ENCODE peak calls at places on chromosomes 1 and 21, in ten cellular contexts. One of them, this sample, is unnamed.
A peak's percentile ranks its signal among the peaks of the same experiment; 100 is the strongest.

GRCh38 chr1:24704411-24705259 is 40.6 kb upstream of the CLIC4 start:
- DNase-seq in Peyer's patch: no peak
- DNase-seq in heart left ventricle: peak; percentile 40
- DNase-seq in IMR-90: peak; percentile 93
- DNase-seq in esophagus squamous epithelium: no peak
- DNase-seq in right lobe of liver: no peak
- DNase-seq in sigmoid colon: no peak
- DNase-seq in endothelial cell of umbilical vein: peak; percentile 58
- DNase-seq in A549: peak; percentile 31
- DNase-seq in prostate gland: no peak
- DNase-seq in this sample: no peak

GRCh38 chr1:170530972-170531757 is 801 bp upstream of the GORAB start:
- DNase-seq in Peyer's patch: no peak
- DNase-seq in heart left ventricle: peak; percentile 12
- DNase-seq in endothelial cell of umbilical vein: peak; percentile 9
- DNase-seq in prostate gland: no peak
- DNase-seq in sigmoid colon: no peak
- DNase-seq in esophagus squamous epithelium: no peak
- DNase-seq in IMR-90: no peak
- DNase-seq in right lobe of liver: no peak
- DNase-seq in A549: no peak
- DNase-seq in this sample: peak; percentile 1

GRCh38 chr1:178086294-178087255 is 7.3 kb upstream of the RASAL2 start:
- DNase-seq in Peyer's patch: no peak
- DNase-seq in IMR-90: peak; percentile 75
- DNase-seq in endothelial cell of umbilical vein: no peak
- DNase-seq in A549: no peak
- DNase-seq in esophagus squamous epithelium: no peak
- DNase-seq in heart left ventricle: no peak
- DNase-seq in prostate gland: no peak
- DNase-seq in right lobe of liver: no peak
- DNase-seq in sigmoid colon: no peak
- DNase-seq in this sample: peak; percentile 55

GRCh38 chr1:176893625-176894352 is 270.7 kb downstream of the ASTN1 start:
- DNase-seq in IMR-90: no peak
- DNase-seq in heart left ventricle: no peak
- DNase-seq in A549: no peak
- DNase-seq in esophagus squamous epithelium: no peak
- DNase-seq in endothelial cell of umbilical vein: no peak
- DNase-seq in right lobe of liver: no peak
- DNase-seq in Peyer's patch: no peak
- DNase-seq in sigmoid colon: no peak
- DNase-seq in prostate gland: no peak
- DNase-seq in this sample: no peak

GRCh38 chr1:222140206-222140605 is 398.3 kb upstream of the DUSP10 start:
- DNase-seq in sigmoid colon: no peak
- DNase-seq in esophagus squamous epithelium: no peak
- DNase-seq in heart left ventricle: no peak
- DNase-seq in IMR-90: no peak
- DNase-seq in endothelial cell of umbilical vein: no peak
- DNase-seq in right lobe of liver: no peak
- DNase-seq in A549: no peak
- DNase-seq in prostate gland: no peak
- DNase-seq in Peyer's patch: no peak
- DNase-seq in this sample: no peak

GRCh38 chr1:44647896-44648295 is 26.4 kb downstream of the TMEM53 start:
- DNase-seq in sigmoid colon: no peak
- DNase-seq in heart left ventricle: no peak
- DNase-seq in endothelial cell of umbilical vein: no peak
- DNase-seq in right lobe of liver: no peak
- DNase-seq in Peyer's patch: no peak
- DNase-seq in prostate gland: no peak
- DNase-seq in A549: no peak
- DNase-seq in esophagus squamous epithelium: no peak
- DNase-seq in IMR-90: no peak
- DNase-seq in this sample: no peak

GRCh38 chr1:93635614-93636543 is 45.8 kb downstream of the BCAR3 start:
- DNase-seq in A549: no peak
- DNase-seq in IMR-90: no peak
- DNase-seq in prostate gland: no peak
- DNase-seq in right lobe of liver: no peak
- DNase-seq in endothelial cell of umbilical vein: peak; percentile 73
- DNase-seq in esophagus squamous epithelium: no peak
- DNase-seq in sigmoid colon: no peak
- DNase-seq in heart left ventricle: no peak
- DNase-seq in Peyer's patch: no peak
- DNase-seq in this sample: no peak

GRCh38 chr21:34129039-34129891 is 55.9 kb downstream of the MRPS6 start:
- DNase-seq in esophagus squamous epithelium: no peak
- DNase-seq in heart left ventricle: peak; percentile 75
- DNase-seq in Peyer's patch: peak; percentile 58
- DNase-seq in sigmoid colon: peak; percentile 85
- DNase-seq in endothelial cell of umbilical vein: peak; percentile 79
- DNase-seq in right lobe of liver: no peak
- DNase-seq in IMR-90: peak; percentile 92
- DNase-seq in prostate gland: peak; percentile 69
- DNase-seq in A549: no peak
- DNase-seq in this sample: no peak

GRCh38 chr1:242002528-242002927 is 3.6 kb upstream of the MAP1LC3C start:
- DNase-seq in prostate gland: no peak
- DNase-seq in right lobe of liver: no peak
- DNase-seq in sigmoid colon: no peak
- DNase-seq in A549: no peak
- DNase-seq in endothelial cell of umbilical vein: no peak
- DNase-seq in IMR-90: no peak
- DNase-seq in Peyer's patch: no peak
- DNase-seq in heart left ventricle: no peak
- DNase-seq in esophagus squamous epithelium: no peak
- DNase-seq in this sample: no peak

GRCh38 chr1:196910208-196910607 is 22.4 kb downstream of the CFHR4 start:
- DNase-seq in right lobe of liver: no peak
- DNase-seq in heart left ventricle: no peak
- DNase-seq in sigmoid colon: no peak
- DNase-seq in esophagus squamous epithelium: no peak
- DNase-seq in A549: no peak
- DNase-seq in Peyer's patch: no peak
- DNase-seq in endothelial cell of umbilical vein: no peak
- DNase-seq in IMR-90: peak; percentile 7
- DNase-seq in prostate gland: no peak
- DNase-seq in this sample: no peak

GRCh38 chr1:155976913-155977606 is 1.3 kb downstream of the ARHGEF2 start:
- DNase-seq in right lobe of liver: no peak
- DNase-seq in heart left ventricle: no peak
- DNase-seq in A549: no peak
- DNase-seq in Peyer's patch: no peak
- DNase-seq in esophagus squamous epithelium: no peak
- DNase-seq in sigmoid colon: no peak
- DNase-seq in endothelial cell of umbilical vein: no peak
- DNase-seq in IMR-90: no peak
- DNase-seq in prostate gland: no peak
- DNase-seq in this sample: peak; percentile 54

GRCh38 chr1:229689273-229689672 is 63.2 kb downstream of the URB2 start:
- DNase-seq in heart left ventricle: no peak
- DNase-seq in IMR-90: no peak
- DNase-seq in esophagus squamous epithelium: no peak
- DNase-seq in endothelial cell of umbilical vein: no peak
- DNase-seq in prostate gland: no peak
- DNase-seq in Peyer's patch: peak; percentile 52
- DNase-seq in sigmoid colon: no peak
- DNase-seq in right lobe of liver: no peak
- DNase-seq in A549: no peak
- DNase-seq in this sample: no peak

GRCh38 chr21:45162115-45162514 is 87.7 kb downstream of the ADARB1 start:
- DNase-seq in esophagus squamous epithelium: no peak
- DNase-seq in right lobe of liver: no peak
- DNase-seq in Peyer's patch: no peak
- DNase-seq in heart left ventricle: no peak
- DNase-seq in A549: no peak
- DNase-seq in sigmoid colon: peak; percentile 41
- DNase-seq in endothelial cell of umbilical vein: no peak
- DNase-seq in prostate gland: no peak
- DNase-seq in IMR-90: no peak
- DNase-seq in this sample: no peak

GRCh38 chr1:201828820-201829774 is at the start of gene IPO9:
- DNase-seq in prostate gland: peak; percentile 88
- DNase-seq in Peyer's patch: peak; percentile 98
- DNase-seq in esophagus squamous epithelium: peak; percentile 65
- DNase-seq in sigmoid colon: peak; percentile 96
- DNase-seq in A549: peak; percentile 96
- DNase-seq in endothelial cell of umbilical vein: peak; percentile 94
- DNase-seq in heart left ventricle: peak; percentile 94
- DNase-seq in IMR-90: peak; percentile 91
- DNase-seq in right lobe of liver: peak; percentile 93
- DNase-seq in this sample: peak; percentile 92

GRCh38 chr1:77562596-77563154 is 119.8 kb downstream of the ZZZ3 start:
- DNase-seq in sigmoid colon: no peak
- DNase-seq in esophagus squamous epithelium: no peak
- DNase-seq in endothelial cell of umbilical vein: peak; percentile 34
- DNase-seq in Peyer's patch: no peak
- DNase-seq in heart left ventricle: no peak
- DNase-seq in A549: no peak
- DNase-seq in prostate gland: no peak
- DNase-seq in IMR-90: no peak
- DNase-seq in right lobe of liver: no peak
- DNase-seq in this sample: no peak

DNA sequence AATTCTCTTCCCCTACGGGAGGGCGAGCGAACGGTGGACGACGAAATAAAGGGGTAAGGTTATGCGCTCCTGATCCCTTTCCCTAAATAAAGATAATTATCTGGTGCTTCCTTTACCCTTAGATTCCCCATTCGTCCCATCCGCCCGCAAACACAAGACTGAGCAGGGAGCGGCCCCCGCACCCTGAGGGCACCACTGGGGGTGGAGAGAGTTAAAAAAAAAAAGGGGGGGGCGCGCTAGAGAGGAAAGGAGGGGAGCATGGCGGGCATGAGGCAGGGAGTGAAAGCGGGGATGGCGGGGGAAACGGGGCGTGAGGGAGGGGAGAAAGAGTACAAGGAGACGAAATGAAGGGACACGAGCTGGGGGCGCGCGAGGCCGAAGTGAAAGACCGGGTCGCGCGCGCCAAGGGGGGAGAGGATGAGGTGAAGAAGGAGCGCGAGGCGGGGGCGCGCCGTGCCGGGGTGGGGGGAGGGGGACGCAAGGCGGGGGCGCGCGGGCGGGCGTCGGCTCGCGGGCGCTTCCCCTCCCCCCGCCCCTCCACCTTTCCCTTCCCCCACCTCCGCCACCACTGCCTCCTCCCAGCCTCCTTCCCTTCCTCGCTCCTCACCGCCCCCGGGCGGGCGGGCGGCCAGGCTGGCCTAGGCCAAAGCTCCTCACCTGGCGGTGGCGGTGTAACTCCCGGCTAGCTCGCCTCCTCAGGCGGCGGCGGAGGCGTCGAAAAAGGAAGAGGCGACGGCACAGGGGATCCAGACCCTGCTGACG is 515 bp downstream of the GATAD2B start:
- DNase-seq in IMR-90: no peak
- DNase-seq in heart left ventricle: peak; percentile 68
- DNase-seq in A549: peak; percentile 49
- DNase-seq in sigmoid colon: no peak
- DNase-seq in Peyer's patch: peak; percentile 75
- DNase-seq in endothelial cell of umbilical vein: no peak
- DNase-seq in prostate gland: peak; percentile 22
- DNase-seq in esophagus squamous epithelium: no peak
- DNase-seq in right lobe of liver: peak; percentile 76
- DNase-seq in this sample: peak; percentile 83
- TF ChIP-seq POLR2A in IMR-90: no peak
- TF ChIP-seq POLR2A in heart left ventricle: no peak
- TF ChIP-seq POLR2A in A549: no peak
- TF ChIP-seq POLR2A in sigmoid colon: no peak
- TF ChIP-seq POLR2A in Peyer's patch: no peak
- TF ChIP-seq POLR2A in endothelial cell of umbilical vein: no peak
- TF ChIP-seq POLR2A in prostate gland: no peak
- TF ChIP-seq POLR2A in esophagus squamous epithelium: no peak
- TF ChIP-seq POLR2A in right lobe of liver: no peak
- TF ChIP-seq POLR2A in this sample: no peak

GRCh38 chr21:28992526-28993292 is at the start of gene LTN1:
- DNase-seq in endothelial cell of umbilical vein: peak; percentile 100
- DNase-seq in IMR-90: peak; percentile 100
- DNase-seq in A549: peak; percentile 90
- DNase-seq in prostate gland: peak; percentile 99
- DNase-seq in Peyer's patch: peak; percentile 99
- DNase-seq in right lobe of liver: peak; percentile 98
- DNase-seq in sigmoid colon: peak; percentile 100
- DNase-seq in heart left ventricle: peak; percentile 100
- DNase-seq in esophagus squamous epithelium: peak; percentile 95
- DNase-seq in this sample: peak; percentile 99
- TF ChIP-seq POLR2A in endothelial cell of umbilical vein: peak; percentile 77
- TF ChIP-seq POLR2A in IMR-90: peak; percentile 30
- TF ChIP-seq POLR2A in A549: peak; percentile 21
- TF ChIP-seq POLR2A in prostate gland: peak; percentile 48
- TF ChIP-seq POLR2A in Peyer's patch: peak; percentile 60
- TF ChIP-seq POLR2A in right lobe of liver: peak; percentile 62
- TF ChIP-seq POLR2A in sigmoid colon: peak; percentile 33
- TF ChIP-seq POLR2A in heart left ventricle: peak; percentile 68
- TF ChIP-seq POLR2A in esophagus squamous epithelium: peak; percentile 70
- TF ChIP-seq POLR2A in this sample: peak; percentile 71

GRCh38 chr1:209936125-209936524 is 1.9 kb upstream of the SYT14 start:
- DNase-seq in Peyer's patch: no peak
- DNase-seq in sigmoid colon: no peak
- DNase-seq in right lobe of liver: no peak
- DNase-seq in endothelial cell of umbilical vein: no peak
- DNase-seq in A549: no peak
- DNase-seq in esophagus squamous epithelium: no peak
- DNase-seq in heart left ventricle: no peak
- DNase-seq in IMR-90: no peak
- DNase-seq in prostate gland: no peak
- DNase-seq in this sample: no peak

GRCh38 chr1:209937996-209938959 is at the start of gene SYT14:
- DNase-seq in Peyer's patch: no peak
- DNase-seq in esophagus squamous epithelium: no peak
- DNase-seq in heart left ventricle: no peak
- DNase-seq in A549: peak; percentile 8
- DNase-seq in sigmoid colon: no peak
- DNase-seq in endothelial cell of umbilical vein: peak; percentile 14
- DNase-seq in right lobe of liver: no peak
- DNase-seq in prostate gland: no peak
- DNase-seq in IMR-90: peak; percentile 25
- DNase-seq in this sample: no peak
- TF ChIP-seq POLR2A in Peyer's patch: no peak
- TF ChIP-seq POLR2A in esophagus squamous epithelium: no peak
- TF ChIP-seq POLR2A in heart left ventricle: no peak
- TF ChIP-seq POLR2A in A549: no peak
- TF ChIP-seq POLR2A in sigmoid colon: no peak
- TF ChIP-seq POLR2A in endothelial cell of umbilical vein: no peak
- TF ChIP-seq POLR2A in right lobe of liver: no peak
- TF ChIP-seq POLR2A in prostate gland: no peak
- TF ChIP-seq POLR2A in IMR-90: no peak
- TF ChIP-seq POLR2A in this sample: no peak

DNA sequence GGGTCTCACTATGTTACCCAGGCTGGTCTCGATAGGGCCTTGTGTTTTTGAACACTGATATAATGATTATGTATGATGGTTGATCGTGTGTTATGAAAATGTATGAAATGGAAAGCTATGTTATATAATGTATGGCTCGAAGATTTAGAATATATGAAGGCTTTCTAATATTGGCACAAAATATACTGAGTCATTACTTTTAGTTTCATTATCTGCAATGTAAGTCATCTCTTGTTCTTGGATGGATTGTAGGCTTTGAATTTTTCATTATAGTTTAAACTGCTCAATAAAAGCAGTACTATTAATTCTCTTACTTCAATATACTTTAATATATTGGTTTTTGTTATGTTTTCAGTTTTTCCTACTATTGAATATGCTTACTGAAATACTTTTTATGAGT is 10.1 kb downstream of the FMN2 start:
- DNase-seq in prostate gland: no peak
- DNase-seq in Peyer's patch: no peak
- DNase-seq in right lobe of liver: no peak
- DNase-seq in esophagus squamous epithelium: no peak
- DNase-seq in endothelial cell of umbilical vein: no peak
- DNase-seq in heart left ventricle: no peak
- DNase-seq in IMR-90: no peak
- DNase-seq in sigmoid colon: no peak
- DNase-seq in A549: no peak
- DNase-seq in this sample: no peak
- TF ChIP-seq POLR2A in prostate gland: no peak
- TF ChIP-seq POLR2A in Peyer's patch: no peak
- TF ChIP-seq POLR2A in right lobe of liver: no peak
- TF ChIP-seq POLR2A in esophagus squamous epithelium: no peak
- TF ChIP-seq POLR2A in endothelial cell of umbilical vein: no peak
- TF ChIP-seq POLR2A in heart left ventricle: no peak
- TF ChIP-seq POLR2A in IMR-90: no peak
- TF ChIP-seq POLR2A in sigmoid colon: no peak
- TF ChIP-seq POLR2A in A549: no peak
- TF ChIP-seq POLR2A in this sample: no peak

This sample was measured in NB4.